ENCODE peak calls at places on chromosomes 2 and 18, in six cellular contexts. B, Y, Q, W, T and X are unnamed samples.

GRCh38 chr2:102064679-102065674 is 73.2 kb downstream of the IL1R2 start:
- DNase-seq in T (no peak), Q (no peak), W (no peak), B (no peak), Y (peak; percentile 59), X (peak; percentile 52)

GRCh38 chr2:72994282-72994990 is 77.1 kb downstream of the SFXN5 start:
- DNase-seq in B (peak; percentile 22), W (no peak), Y (no peak), T (no peak), Q (no peak), X (no peak)

GRCh38 chr2:71460595-71461303 is 7.4 kb downstream of the DYSF start:
- DNase-seq in B (no peak), Q (peak; percentile 48), T (no peak), Y (peak; percentile 69), W (no peak), X (peak; percentile 61)

GRCh38 chr2:196233808-196234501 is 62.6 kb upstream of the STK17B start:
- DNase-seq in B (no peak), Q (no peak), W (no peak), T (no peak), Y (no peak), X (no peak)

GRCh38 chr18:2889761-2890192 is 43.0 kb downstream of the EMILIN2 start:
- DNase-seq in B (no peak), T (no peak), Y (peak; percentile 43), W (no peak), Q (peak; percentile 27), X (no peak)

GRCh38 chr18:8177330-8178016 is 431.8 kb upstream of the RAB12 start:
- DNase-seq in T (no peak), W (no peak), Q (no peak), B (peak; percentile 28), Y (no peak), X (no peak)

GRCh38 chr2:71190959-71191943 is 35.7 kb downstream of the PAIP2B start:
- DNase-seq in Q (peak; percentile 8), W (no peak), B (no peak), Y (peak; percentile 49), T (no peak), X (peak; percentile 48)

GRCh38 chr2:159157361-159158045 is 129.0 kb downstream of the WDSUB1 start:
- DNase-seq in T (no peak), Q (no peak), Y (no peak), B (no peak), W (no peak), X (no peak)

GRCh38 chr18:6764382-6764781 is 34.9 kb downstream of the ARHGAP28 start:
- DNase-seq in Y (no peak), W (no peak), T (no peak), Q (no peak), B (no peak), X (no peak)

GRCh38 chr2:172297531-172297930 is 129.9 kb upstream of the ITGA6 start:
- DNase-seq in Q (no peak), T (no peak), Y (no peak), W (no peak), B (no peak), X (no peak)

GRCh38 chr2:105052773-105053172 is 14.9 kb downstream of the MRPS9 start:
- DNase-seq in W (no peak), B (peak; percentile 67), Q (no peak), T (no peak), Y (no peak), X (no peak)

GRCh38 chr2:85865539-85866164 is 23.1 kb downstream of the ST3GAL5 start:
- DNase-seq in B (no peak), Y (no peak), Q (no peak), W (peak; percentile 35), T (peak; percentile 56), X (peak; percentile 17)

GRCh38 chr2:240213476-240214391 is 73.3 kb upstream of the OTOS start:
- DNase-seq in Y (no peak), T (no peak), B (no peak), Q (no peak), W (no peak), X (no peak)

GRCh38 chr2:111135910-111136297 is 15.2 kb downstream of the BCL2L11 start:
- DNase-seq in W (no peak), Y (peak; percentile 23), T (peak; percentile 20), B (no peak), Q (peak; percentile 84), X (no peak)

GRCh38 chr18:46756559-46757201 is at the start of gene ST8SIA5:
- DNase-seq in Y (no peak), W (no peak), Q (no peak), B (no peak), T (peak; percentile 63), X (no peak)

GRCh38 chr2:121386707-121387106 is 101.7 kb upstream of the TFCP2L1 start:
- DNase-seq in B (no peak), Y (peak; percentile 42), T (no peak), Q (peak; percentile 25), W (no peak), X (peak; percentile 59)

GRCh38 chr18:8283901-8284585 is 325.2 kb upstream of the RAB12 start:
- DNase-seq in B (no peak), Y (peak; percentile 47), W (no peak), Q (peak; percentile 6), T (no peak), X (peak; percentile 29)

GRCh38 chr2:2832657-2833056 is 501.6 kb upstream of the MYT1L start:
- DNase-seq in B (no peak), Y (no peak), T (no peak), W (no peak), Q (no peak), X (no peak)

GRCh38 chr2:129400825-129401224 is 578.6 kb upstream of the RAB6C start:
- DNase-seq in Q (no peak), Y (no peak), T (no peak), B (no peak), W (no peak), X (no peak)

GRCh38 chr18:63342206-63342605 is 22.6 kb upstream of the BCL2 start:
- DNase-seq in Y (peak; percentile 56), T (peak; percentile 70), B (no peak), Q (no peak), W (peak; percentile 8), X (no peak)

GRCh38 chr2:222613715-222614331 is 42.1 kb downstream of the FARSB start:
- DNase-seq in W (no peak), Y (peak; percentile 71), B (no peak), Q (peak; percentile 53), T (peak; percentile 65), X (peak; percentile 68)

GRCh38 chr2:215878476-215879063 is 134.8 kb downstream of the MREG start:
- DNase-seq in T (no peak), Q (no peak), B (no peak), Y (peak; percentile 29), W (no peak), X (peak; percentile 24)

GRCh38 chr18:23765931-23766330 is 76.7 kb downstream of the LAMA3 start:
- DNase-seq in B (no peak), Q (no peak), Y (no peak), T (no peak), W (no peak), X (no peak)

GRCh38 chr2:227823922-227824321 is 10.3 kb downstream of the CCL20 start:
- DNase-seq in B (no peak), Y (no peak), T (no peak), Q (no peak), W (no peak), X (no peak)

GRCh38 chr18:5556317-5556974 is 12.6 kb upstream of the EPB41L3 start:
- DNase-seq in Y (peak; percentile 68), Q (no peak), B (no peak), W (no peak), T (no peak), X (peak; percentile 48)

GRCh38 chr2:172095905-172096660 is 6.6 kb downstream of the DLX2 start:
- DNase-seq in Q (peak; percentile 4), T (peak; percentile 31), Y (peak; percentile 31), W (no peak), B (no peak), X (no peak)

GRCh38 chr2:163604941-163605555 is 130.8 kb downstream of the FIGN start:
- DNase-seq in B (no peak), T (no peak), W (no peak), Q (peak; percentile 41), Y (peak; percentile 11), X (peak; percentile 37)

GRCh38 chr18:3323900-3324299 is 62.0 kb downstream of the MYL12B start:
- DNase-seq in T (peak; percentile 31), W (no peak), Q (peak; percentile 53), B (no peak), Y (no peak), X (no peak)

GRCh38 chr2:240818543-240819403 is 1.2 kb downstream of the KIF1A start:
- DNase-seq in T (no peak), Y (no peak), W (no peak), B (peak; percentile 20), Q (no peak), X (no peak)

GRCh38 chr2:176553685-176554106 is 284.5 kb downstream of the MTX2 start:
- DNase-seq in W (peak; percentile 23), B (peak; percentile 68), Y (peak; percentile 72), T (no peak), Q (peak; percentile 80), X (peak; percentile 55)